ENCODE peak calls at places on chromosomes 12 and 14, in nine cellular contexts. O, M, E, K, U, Y, N, Q and J are unnamed samples.

GRCh38 chr14:22847661-22848341 is 11.4 kb downstream of the MMP14 start:
- DNase-seq in U (no peak), M (peak), O (no peak), K (no peak), E (no peak), Q (no peak), N (no peak), Y (no peak), J (no peak)

GRCh38 chr14:67263499-67264149 is 22.4 kb downstream of the PALS1 start:
- DNase-seq in Y (no peak), U (no peak), O (no peak), M (peak), N (no peak), Q (no peak), K (no peak), E (no peak), J (no peak)

GRCh38 chr12:116666305-116666673 is 71.6 kb downstream of the SPRING1 start:
- DNase-seq in M (no peak), O (no peak), E (no peak), N (no peak), Y (no peak), K (no peak), Q (no peak), U (no peak), J (no peak)

GRCh38 chr12:124087251-124088141 is 114.5 kb downstream of the ZNF664 start:
- DNase-seq in U (no peak), N (no peak), E (no peak), K (no peak), O (no peak), M (no peak), Y (no peak), Q (no peak), J (no peak)

GRCh38 chr14:106185837-106186233 is 659.5 kb downstream of the TMEM121 start:
- DNase-seq in K (no peak), U (no peak), E (no peak), M (no peak), Y (no peak), N (no peak), Q (peak), O (no peak), J (no peak)

GRCh38 chr12:89181271-89181920 is 170.9 kb downstream of the DUSP6 start:
- DNase-seq in K (no peak), O (no peak), N (no peak), Y (no peak), E (no peak), Q (no peak), U (no peak), M (peak), J (no peak)

GRCh38 chr12:112916270-112916669 is 9.5 kb downstream of the OAS1 start:
- DNase-seq in K (no peak), O (no peak), Q (no peak), N (no peak), E (no peak), U (no peak), Y (no peak), M (peak), J (no peak)

GRCh38 chr12:119334459-119335170 is at the start of gene CCDC60:
- DNase-seq in U (peak), E (no peak), K (no peak), N (peak), Y (no peak), Q (no peak), M (no peak), O (peak), J (no peak)

GRCh38 chr12:104416637-104417036 is 40.1 kb upstream of the CHST11 start:
- DNase-seq in K (no peak), E (no peak), M (no peak), U (no peak), O (no peak), N (no peak), Q (no peak), Y (no peak), J (no peak)

GRCh38 chr12:103779410-103780092 is 61.5 kb downstream of the NT5DC3 start:
- DNase-seq in K (no peak), M (peak), N (no peak), U (no peak), Y (peak), Q (no peak), E (no peak), O (no peak), J (no peak)

GRCh38 chr12:7042847-7043246 is 17.7 kb upstream of the C1S start:
- DNase-seq in U (no peak), N (no peak), Y (peak), K (no peak), E (no peak), O (no peak), M (peak), Q (no peak), J (no peak)

GRCh38 chr12:76455582-76456345 is 103.8 kb downstream of the OSBPL8 start:
- DNase-seq in O (peak), M (peak), Y (peak), E (peak), N (no peak), Q (no peak), K (no peak), U (no peak), J (peak)

GRCh38 chr12:116455540-116456306 is 103.5 kb upstream of the MAP1LC3B2 start:
- DNase-seq in O (no peak), Q (no peak), K (peak), N (peak), E (no peak), M (peak), U (no peak), Y (peak), J (no peak)

GRCh38 chr12:22731231-22731630 is 106.3 kb downstream of the ETNK1 start:
- DNase-seq in U (no peak), K (no peak), E (no peak), O (no peak), Q (no peak), N (no peak), Y (no peak), M (no peak), J (no peak)

GRCh38 chr12:50166776-50167025 is 468 bp downstream of the CERS5 start:
- DNase-seq in K (no peak), Q (no peak), O (no peak), N (no peak), M (no peak), U (peak), Y (no peak), E (no peak), J (no peak)

GRCh38 chr14:75454963-75455546 is 27.2 kb downstream of the JDP2 start:
- DNase-seq in Q (no peak), M (peak), N (peak), E (no peak), O (no peak), Y (peak), U (no peak), K (no peak), J (no peak)

GRCh38 chr12:127770123-127770522 is 496.8 kb upstream of the TMEM132C start:
- DNase-seq in M (peak), K (no peak), O (no peak), Q (no peak), U (no peak), N (no peak), Y (no peak), E (no peak), J (no peak)

GRCh38 chr12:89210277-89210676 is 142.0 kb downstream of the DUSP6 start:
- DNase-seq in M (no peak), Y (no peak), E (no peak), U (no peak), N (no peak), Q (no peak), O (no peak), K (no peak), J (no peak)

GRCh38 chr12:4586500-4586899 is 24.5 kb downstream of the DYRK4 start:
- DNase-seq in O (no peak), Y (no peak), K (no peak), E (no peak), U (no peak), M (no peak), N (no peak), Q (no peak), J (no peak)

GRCh38 chr14:103422981-103423600 is 37.9 kb downstream of the MARK3 start:
- DNase-seq in N (no peak), K (no peak), Q (no peak), E (no peak), M (peak), U (no peak), Y (peak), O (no peak), J (no peak)

GRCh38 chr12:47317182-47317915 is 237.6 kb upstream of the AMIGO2 start:
- DNase-seq in O (peak), U (no peak), M (no peak), Q (no peak), K (no peak), N (no peak), Y (no peak), E (no peak), J (no peak)

GRCh38 chr12:52203126-52203921 is 11.5 kb upstream of the KRT80 start:
- DNase-seq in Q (no peak), N (peak), M (peak), O (no peak), K (no peak), U (peak), Y (peak), E (peak), J (no peak)

GRCh38 chr12:21818627-21819026 is 44.1 kb upstream of the KCNJ8 start:
- DNase-seq in U (no peak), Y (no peak), M (peak), O (no peak), K (no peak), Q (no peak), E (no peak), N (no peak), J (no peak)

GRCh38 chr12:71846322-71846940 is 6.9 kb downstream of the TBC1D15 start:
- DNase-seq in Y (no peak), M (peak), N (no peak), U (no peak), Q (no peak), K (no peak), E (no peak), O (no peak), J (no peak)

GRCh38 chr14:86646688-86647687 is 1117.0 kb downstream of the FLRT2 start:
- DNase-seq in Y (no peak), E (no peak), U (no peak), O (no peak), K (no peak), M (peak), N (no peak), Q (no peak), J (no peak)

GRCh38 chr14:58746261-58746660 is 108.5 kb downstream of the DACT1 start:
- DNase-seq in K (no peak), U (no peak), O (no peak), N (no peak), Y (peak), M (peak), Q (no peak), E (no peak), J (no peak)

GRCh38 chr12:94380507-94380906 is 79.2 kb downstream of the CEP83 start:
- DNase-seq in K (no peak), N (no peak), M (no peak), Q (no peak), U (no peak), Y (no peak), O (no peak), E (no peak), J (no peak)

GRCh38 chr12:72723732-72724131 is 451.6 kb downstream of the TRHDE start:
- DNase-seq in E (no peak), U (no peak), Q (no peak), K (no peak), O (no peak), M (peak), Y (no peak), N (no peak), J (no peak)

GRCh38 chr14:74510955-74511354 is 17.4 kb downstream of the ISCA2 start:
- DNase-seq in Q (no peak), K (no peak), N (no peak), M (peak), U (no peak), Y (peak), O (no peak), E (no peak), J (no peak)

GRCh38 chr12:112855375-112855774 is 51.4 kb upstream of the OAS1 start:
- DNase-seq in E (no peak), N (no peak), Q (no peak), U (no peak), O (no peak), K (no peak), Y (no peak), M (peak), J (no peak)

GRCh38 chr12:88579941-88580871 is at the start of gene KITLG:
- DNase-seq in Q (no peak), Y (peak), M (peak), O (peak), N (peak), U (peak), E (peak), K (peak), J (no peak)

GRCh38 chr14:73467800-73468199 is 9.5 kb upstream of the NUMB start:
- DNase-seq in Y (no peak), N (no peak), U (no peak), M (no peak), E (no peak), K (no peak), O (no peak), Q (no peak), J (no peak)